ENCODE peak calls at places on chromosome 13, in nine cellular contexts. One of them, this sample, is unnamed.

GRCh38 chr13:57629821-57630235 is 1.7 kb upstream of the PCDH17 start:
- DNase-seq in AG10803: peak
- DNase-seq in Caco-2: no peak
- DNase-seq in activated naive CD4-positive, alpha-beta T cell treated with Interleukin-2 at 50 U/mL for 16 hours: peak
- DNase-seq in foreskin melanocyte: peak
- DNase-seq in frontal cortex: peak
- DNase-seq in pons: peak
- DNase-seq in psoas muscle: peak
- DNase-seq in hippocampal formation: peak
- DNase-seq in this sample: peak

GRCh38 chr13:36673838-36674326 is at the start of gene SERTM1:
- DNase-seq in AG10803: no peak
- DNase-seq in Caco-2: no peak
- DNase-seq in activated naive CD4-positive, alpha-beta T cell treated with Interleukin-2 at 50 U/mL for 16 hours: no peak
- DNase-seq in foreskin melanocyte: no peak
- DNase-seq in frontal cortex: no peak
- DNase-seq in pons: no peak
- DNase-seq in psoas muscle: peak
- DNase-seq in hippocampal formation: no peak
- DNase-seq in this sample: no peak

GRCh38 chr13:85997587-85997986 is 198.4 kb upstream of the SLITRK6 start:
- DNase-seq in AG10803: no peak
- DNase-seq in Caco-2: no peak
- DNase-seq in activated naive CD4-positive, alpha-beta T cell treated with Interleukin-2 at 50 U/mL for 16 hours: no peak
- DNase-seq in foreskin melanocyte: no peak
- DNase-seq in frontal cortex: no peak
- DNase-seq in pons: no peak
- DNase-seq in psoas muscle: no peak
- DNase-seq in hippocampal formation: no peak
- DNase-seq in this sample: no peak

GRCh38 chr13:27309967-27310598 is 39.5 kb downstream of the RASL11A start:
- DNase-seq in AG10803: no peak
- DNase-seq in Caco-2: no peak
- DNase-seq in activated naive CD4-positive, alpha-beta T cell treated with Interleukin-2 at 50 U/mL for 16 hours: no peak
- DNase-seq in foreskin melanocyte: no peak
- DNase-seq in frontal cortex: no peak
- DNase-seq in pons: no peak
- DNase-seq in psoas muscle: no peak
- DNase-seq in hippocampal formation: no peak
- DNase-seq in this sample: peak

GRCh38 chr13:40102854-40103253 is 447.4 kb downstream of the COG6 start:
- DNase-seq in AG10803: peak
- DNase-seq in Caco-2: no peak
- DNase-seq in activated naive CD4-positive, alpha-beta T cell treated with Interleukin-2 at 50 U/mL for 16 hours: peak
- DNase-seq in foreskin melanocyte: no peak
- DNase-seq in frontal cortex: no peak
- DNase-seq in pons: no peak
- DNase-seq in psoas muscle: no peak
- DNase-seq in hippocampal formation: peak
- DNase-seq in this sample: peak

GRCh38 chr13:92649140-92649813 is 577.3 kb upstream of the GPC6 start:
- DNase-seq in AG10803: no peak
- DNase-seq in Caco-2: no peak
- DNase-seq in activated naive CD4-positive, alpha-beta T cell treated with Interleukin-2 at 50 U/mL for 16 hours: no peak
- DNase-seq in foreskin melanocyte: no peak
- DNase-seq in frontal cortex: no peak
- DNase-seq in pons: no peak
- DNase-seq in psoas muscle: no peak
- DNase-seq in hippocampal formation: no peak
- DNase-seq in this sample: no peak

GRCh38 chr13:80339578-80339840 is 1.4 kb downstream of the SPRY2 start:
- DNase-seq in AG10803: no peak
- DNase-seq in Caco-2: no peak
- DNase-seq in activated naive CD4-positive, alpha-beta T cell treated with Interleukin-2 at 50 U/mL for 16 hours: no peak
- DNase-seq in foreskin melanocyte: peak
- DNase-seq in frontal cortex: no peak
- DNase-seq in pons: peak
- DNase-seq in psoas muscle: no peak
- DNase-seq in hippocampal formation: peak
- DNase-seq in this sample: peak

GRCh38 chr13:30346159-30346788 is 38.9 kb upstream of the KATNAL1 start:
- DNase-seq in AG10803: no peak
- DNase-seq in Caco-2: no peak
- DNase-seq in activated naive CD4-positive, alpha-beta T cell treated with Interleukin-2 at 50 U/mL for 16 hours: peak
- DNase-seq in foreskin melanocyte: no peak
- DNase-seq in frontal cortex: no peak
- DNase-seq in pons: no peak
- DNase-seq in psoas muscle: no peak
- DNase-seq in hippocampal formation: no peak
- DNase-seq in this sample: no peak

GRCh38 chr13:51380269-51380668 is 40.8 kb downstream of the SERPINE3 start:
- DNase-seq in AG10803: peak
- DNase-seq in Caco-2: no peak
- DNase-seq in activated naive CD4-positive, alpha-beta T cell treated with Interleukin-2 at 50 U/mL for 16 hours: no peak
- DNase-seq in foreskin melanocyte: no peak
- DNase-seq in frontal cortex: no peak
- DNase-seq in pons: no peak
- DNase-seq in psoas muscle: no peak
- DNase-seq in hippocampal formation: no peak
- DNase-seq in this sample: peak

GRCh38 chr13:48009298-48009697 is 8.2 kb upstream of the SUCLA2 start:
- DNase-seq in AG10803: peak
- DNase-seq in Caco-2: peak
- DNase-seq in activated naive CD4-positive, alpha-beta T cell treated with Interleukin-2 at 50 U/mL for 16 hours: no peak
- DNase-seq in foreskin melanocyte: peak
- DNase-seq in frontal cortex: no peak
- DNase-seq in pons: no peak
- DNase-seq in psoas muscle: no peak
- DNase-seq in hippocampal formation: no peak
- DNase-seq in this sample: peak

GRCh38 chr13:75399168-75399878 is 82.6 kb downstream of the TBC1D4 start:
- DNase-seq in AG10803: no peak
- DNase-seq in Caco-2: no peak
- DNase-seq in activated naive CD4-positive, alpha-beta T cell treated with Interleukin-2 at 50 U/mL for 16 hours: no peak
- DNase-seq in foreskin melanocyte: peak
- DNase-seq in frontal cortex: no peak
- DNase-seq in pons: no peak
- DNase-seq in psoas muscle: no peak
- DNase-seq in hippocampal formation: no peak
- DNase-seq in this sample: peak

GRCh38 chr13:39406688-39407087 is 196.3 kb downstream of the LHFPL6 start:
- DNase-seq in AG10803: no peak
- DNase-seq in Caco-2: no peak
- DNase-seq in activated naive CD4-positive, alpha-beta T cell treated with Interleukin-2 at 50 U/mL for 16 hours: no peak
- DNase-seq in foreskin melanocyte: no peak
- DNase-seq in frontal cortex: no peak
- DNase-seq in pons: no peak
- DNase-seq in psoas muscle: no peak
- DNase-seq in hippocampal formation: no peak
- DNase-seq in this sample: no peak

GRCh38 chr13:36552334-36552733 is 120.0 kb downstream of the CCNA1 start:
- DNase-seq in AG10803: no peak
- DNase-seq in Caco-2: no peak
- DNase-seq in activated naive CD4-positive, alpha-beta T cell treated with Interleukin-2 at 50 U/mL for 16 hours: no peak
- DNase-seq in foreskin melanocyte: no peak
- DNase-seq in frontal cortex: no peak
- DNase-seq in pons: no peak
- DNase-seq in psoas muscle: no peak
- DNase-seq in hippocampal formation: no peak
- DNase-seq in this sample: no peak

GRCh38 chr13:98834254-98834960 is 81.9 kb upstream of the SLC15A1 start:
- DNase-seq in AG10803: no peak
- DNase-seq in Caco-2: no peak
- DNase-seq in activated naive CD4-positive, alpha-beta T cell treated with Interleukin-2 at 50 U/mL for 16 hours: no peak
- DNase-seq in foreskin melanocyte: no peak
- DNase-seq in frontal cortex: no peak
- DNase-seq in pons: no peak
- DNase-seq in psoas muscle: no peak
- DNase-seq in hippocampal formation: no peak
- DNase-seq in this sample: no peak

GRCh38 chr13:38002596-38002995 is 133.0 kb upstream of the TRPC4 start:
- DNase-seq in AG10803: no peak
- DNase-seq in Caco-2: no peak
- DNase-seq in activated naive CD4-positive, alpha-beta T cell treated with Interleukin-2 at 50 U/mL for 16 hours: no peak
- DNase-seq in foreskin melanocyte: no peak
- DNase-seq in frontal cortex: no peak
- DNase-seq in pons: no peak
- DNase-seq in psoas muscle: no peak
- DNase-seq in hippocampal formation: no peak
- DNase-seq in this sample: no peak

GRCh38 chr13:54234607-54235006 is 1206.0 kb downstream of the OLFM4 start:
- DNase-seq in AG10803: no peak
- DNase-seq in Caco-2: no peak
- DNase-seq in activated naive CD4-positive, alpha-beta T cell treated with Interleukin-2 at 50 U/mL for 16 hours: no peak
- DNase-seq in foreskin melanocyte: no peak
- DNase-seq in frontal cortex: no peak
- DNase-seq in pons: no peak
- DNase-seq in psoas muscle: no peak
- DNase-seq in hippocampal formation: no peak
- DNase-seq in this sample: no peak

GRCh38 chr13:113458218-113459065 is 5.2 kb upstream of the ADPRHL1 start:
- DNase-seq in AG10803: no peak
- DNase-seq in Caco-2: no peak
- DNase-seq in activated naive CD4-positive, alpha-beta T cell treated with Interleukin-2 at 50 U/mL for 16 hours: no peak
- DNase-seq in foreskin melanocyte: no peak
- DNase-seq in frontal cortex: no peak
- DNase-seq in pons: no peak
- DNase-seq in psoas muscle: peak
- DNase-seq in hippocampal formation: no peak
- DNase-seq in this sample: peak

GRCh38 chr13:110371550-110372465 is 64.7 kb downstream of the COL4A2 start:
- DNase-seq in AG10803: no peak
- DNase-seq in Caco-2: no peak
- DNase-seq in activated naive CD4-positive, alpha-beta T cell treated with Interleukin-2 at 50 U/mL for 16 hours: no peak
- DNase-seq in foreskin melanocyte: no peak
- DNase-seq in frontal cortex: no peak
- DNase-seq in pons: peak
- DNase-seq in psoas muscle: no peak
- DNase-seq in hippocampal formation: no peak
- DNase-seq in this sample: peak

This sample was measured in brain microvascular endothelial cell.